ENCODE peak calls at places on chromosomes 3 and 15, in seven cellular contexts. H is AG04450, E is ovary, X is GM13977, S is mesothelial cell of epicardium, C is CD14-positive monocyte, Z is foreskin fibroblast. Y is an unnamed sample.

GRCh38 chr3:8324727-8325126 is 176.9 kb upstream of the LMCD1 start:
- DNase-seq in H (no peak), E (no peak), X (peak; percentile 47), S (no peak), C (no peak), Z (peak; percentile 24), Y (no peak)

GRCh38 chr15:60120100-60120499 is 116.0 kb downstream of the FOXB1 start:
- DNase-seq in H (no peak), E (no peak), X (no peak), S (no peak), C (no peak), Z (no peak), Y (no peak)

GRCh38 chr3:188244395-188244861 is 90.5 kb downstream of the LPP start:
- DNase-seq in H (no peak), E (no peak), X (no peak), S (no peak), C (no peak), Z (no peak), Y (no peak)

GRCh38 chr15:71440479-71441071 is 325.3 kb downstream of the THSD4 start:
- DNase-seq in H (peak; percentile 37), E (no peak), X (peak; percentile 48), S (no peak), C (no peak), Z (peak; percentile 55), Y (no peak)

GRCh38 chr3:47420044-47420430 is 39.2 kb downstream of the PTPN23 start:
- DNase-seq in H (no peak), E (no peak), X (no peak), S (no peak), C (no peak), Z (no peak), Y (no peak)

GRCh38 chr3:98971183-98971681 is 69.7 kb upstream of the DCBLD2 start:
- DNase-seq in H (no peak), E (no peak), X (no peak), S (no peak), C (no peak), Z (peak; percentile 89), Y (no peak)

GRCh38 chr3:71881041-71881440 is 96.1 kb upstream of the PROK2 start:
- DNase-seq in H (no peak), E (no peak), X (no peak), S (no peak), C (no peak), Z (no peak), Y (no peak)

GRCh38 chr15:65777053-65777452 is 15.0 kb downstream of the DENND4A start:
- DNase-seq in H (no peak), E (no peak), X (no peak), S (no peak), C (no peak), Z (no peak), Y (no peak)

GRCh38 chr3:176855901-176856486 is 341.3 kb downstream of the TBL1XR1 start:
- DNase-seq in H (no peak), E (no peak), X (no peak), S (no peak), C (no peak), Z (no peak), Y (no peak)

GRCh38 chr3:110495201-110495927 is 576.3 kb upstream of the NECTIN3 start:
- DNase-seq in H (no peak), E (no peak), X (no peak), S (no peak), C (no peak), Z (no peak), Y (no peak)

GRCh38 chr3:37836589-37836988 is 25.1 kb upstream of the CTDSPL start:
- DNase-seq in H (no peak), E (no peak), X (no peak), S (no peak), C (no peak), Z (no peak), Y (no peak)

GRCh38 chr3:37833790-37834189 is 27.9 kb upstream of the CTDSPL start:
- DNase-seq in H (no peak), E (no peak), X (no peak), S (no peak), C (no peak), Z (no peak), Y (no peak)
- TF ChIP-seq CTCF in H (no peak), E (no peak), X (peak; percentile 10), S (no peak), C (no peak), Z (no peak), Y (peak; percentile 45)

DNA sequence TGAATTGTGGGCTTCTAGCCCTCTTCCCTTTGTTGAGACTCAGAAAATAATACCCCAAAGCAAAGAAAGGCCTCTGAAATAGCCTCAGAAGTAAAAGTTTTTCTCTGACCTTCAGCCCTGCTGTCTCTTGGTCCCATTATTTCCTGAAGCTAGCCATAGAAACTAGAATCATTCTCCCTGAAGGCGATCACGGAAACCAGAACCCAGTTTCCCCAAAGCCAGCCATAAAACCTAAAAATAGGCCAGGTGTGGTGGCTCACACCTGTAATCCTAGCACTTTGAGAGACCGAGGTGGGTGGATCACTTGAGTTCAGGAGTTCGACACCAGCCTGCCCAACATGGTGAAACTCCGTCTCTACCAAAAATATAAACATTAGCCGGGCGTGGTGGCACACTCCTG is 27.2 kb downstream of the EXD1 start:
- DNase-seq in H (no peak), E (no peak), X (no peak), S (no peak), C (no peak), Z (no peak), Y (no peak)
- TF ChIP-seq CTCF in H (no peak), E (no peak), X (no peak), S (no peak), C (no peak), Z (no peak), Y (no peak)

GRCh38 chr3:139935071-139935865 is at the start of gene CLSTN2:
- DNase-seq in H (no peak), E (peak; percentile 94), X (peak; percentile 59), S (peak; percentile 54), C (no peak), Z (peak; percentile 12), Y (peak; percentile 82)
- TF ChIP-seq CTCF in H (no peak), E (peak; percentile 39), X (no peak), S (no peak), C (no peak), Z (no peak), Y (peak; percentile 43)

GRCh38 chr3:3992312-3992874 is 193.2 kb downstream of the LRRN1 start:
- DNase-seq in H (no peak), E (no peak), X (no peak), S (no peak), C (no peak), Z (no peak), Y (no peak)

GRCh38 chr3:4001976-4002375 is 202.7 kb downstream of the LRRN1 start:
- DNase-seq in H (no peak), E (no peak), X (no peak), S (no peak), C (no peak), Z (no peak), Y (no peak)

GRCh38 chr3:3998140-3998977 is 199.1 kb downstream of the LRRN1 start:
- DNase-seq in H (no peak), E (no peak), X (peak; percentile 20), S (no peak), C (no peak), Z (no peak), Y (no peak)
- TF ChIP-seq CTCF in H (no peak), E (no peak), X (peak; percentile 78), S (no peak), C (peak; percentile 75), Z (peak; percentile 13), Y (peak; percentile 83)

DNA sequence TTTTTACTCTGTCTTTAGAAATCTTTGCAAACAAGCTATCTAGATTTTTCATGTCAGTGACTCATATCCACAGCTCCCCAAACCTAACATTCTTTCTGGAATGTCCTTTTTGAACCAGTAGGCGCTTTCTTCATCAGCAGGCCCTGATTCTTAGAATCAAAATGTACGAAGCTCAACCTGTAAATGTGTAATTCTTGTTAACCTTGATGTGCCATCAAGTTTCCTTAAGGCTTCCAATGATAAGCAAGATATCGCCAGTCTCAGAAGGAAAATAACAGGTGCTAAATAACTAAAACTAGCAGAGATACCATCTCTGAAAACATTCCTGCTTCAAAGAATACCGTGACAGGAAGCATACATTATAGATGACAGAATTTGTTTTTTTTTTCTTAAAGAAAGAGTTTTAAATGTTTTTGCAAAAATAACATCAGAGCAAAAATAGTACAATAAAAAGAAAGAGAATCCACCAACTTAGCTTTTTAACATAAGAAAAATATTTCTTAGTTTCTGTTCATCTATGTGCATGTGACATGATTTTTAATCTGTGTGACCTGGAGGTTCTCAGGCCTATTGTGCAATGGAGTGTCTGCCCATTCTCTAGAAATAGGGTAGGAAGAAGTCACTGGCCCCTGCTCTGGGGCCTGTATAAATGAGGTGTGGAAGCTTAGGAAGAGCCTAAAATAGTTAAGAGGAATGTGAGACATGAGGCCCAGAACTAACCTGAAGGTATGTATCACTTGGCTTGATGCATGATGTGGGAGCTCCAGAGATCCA is 14.7 kb upstream of the SECISBP2L start:
- DNase-seq in H (peak; percentile 33), E (no peak), X (no peak), S (no peak), C (no peak), Z (peak; percentile 16), Y (no peak)
- TF ChIP-seq CTCF in H (peak; percentile 18), E (no peak), X (no peak), S (no peak), C (no peak), Z (no peak), Y (no peak)

DNA sequence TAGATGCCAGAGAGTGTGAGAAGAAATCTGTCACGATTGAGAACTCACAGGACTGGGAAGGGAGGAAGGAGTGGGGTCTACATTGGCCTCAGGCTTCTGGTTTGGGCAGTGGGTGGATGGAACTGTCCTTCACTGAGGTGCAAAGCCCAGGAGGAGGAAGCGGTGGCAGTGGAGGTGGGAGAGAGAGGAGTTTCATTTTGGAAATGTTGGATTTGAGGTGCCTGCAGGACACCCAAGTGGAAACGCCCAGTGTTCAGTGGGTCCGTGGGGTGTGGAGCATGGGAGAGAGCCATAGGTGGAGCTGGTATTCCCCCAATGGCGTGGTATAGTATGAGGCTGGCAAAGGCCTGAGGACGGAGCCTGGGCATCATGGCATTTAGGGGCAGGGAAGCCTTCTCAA is 9.3 kb upstream of the EPHB3 start:
- DNase-seq in H (no peak), E (no peak), X (no peak), S (no peak), C (peak; percentile 9), Z (no peak), Y (no peak)
- TF ChIP-seq CTCF in H (no peak), E (no peak), X (no peak), S (no peak), C (no peak), Z (no peak), Y (no peak)

Y was measured in type B pancreatic cell.